ENCODE peak calls at places on chromosomes 1 and 21, in five cellular contexts. B, W, P, F and L are unnamed samples.

GRCh38 chr21:42830456-42831455 is 48.6 kb downstream of the WDR4 start:
- DNase-seq in W (peak; percentile 33), B (no peak), P (no peak), F (no peak), L (no peak)

GRCh38 chr1:85283475-85284199 is 7.2 kb upstream of the BCL10 start:
- DNase-seq in F (no peak), W (peak; percentile 37), B (no peak), P (peak; percentile 81), L (no peak)

GRCh38 chr1:12486401-12487005 is 131.5 kb downstream of the DHRS3 start:
- DNase-seq in W (peak; percentile 13), F (no peak), P (no peak), B (no peak), L (peak; percentile 9)

GRCh38 chr21:21111309-21111920 is 113.2 kb downstream of the NCAM2 start:
- DNase-seq in F (no peak), P (no peak), B (no peak), W (no peak), L (no peak)

GRCh38 chr1:222347627-222348026 is 200.3 kb downstream of the HHIPL2 start:
- DNase-seq in P (no peak), W (no peak), B (no peak), F (no peak), L (no peak)

GRCh38 chr1:26799479-26800133 is 11.9 kb downstream of the PIGV start:
- DNase-seq in F (peak; percentile 59), P (no peak), B (peak; percentile 74), W (peak; percentile 25), L (no peak)

GRCh38 chr1:151176514-151177045 is 799 bp upstream of the TMOD4 start:
- DNase-seq in P (no peak), W (no peak), F (no peak), B (no peak), L (no peak)

GRCh38 chr1:234845097-234845660 is 235.2 kb upstream of the IRF2BP2 start:
- DNase-seq in B (no peak), F (no peak), W (no peak), P (peak; percentile 41), L (no peak)

GRCh38 chr1:8464987-8465386 is 147.1 kb downstream of the SLC45A1 start:
- DNase-seq in F (no peak), W (no peak), B (no peak), P (no peak), L (peak; percentile 16)

GRCh38 chr1:32954183-32954582 is 10.4 kb downstream of the RNF19B start:
- DNase-seq in W (peak; percentile 24), P (no peak), F (peak; percentile 50), B (no peak), L (no peak)

GRCh38 chr1:218336353-218336752 is 8.8 kb upstream of the TGFB2 start:
- DNase-seq in F (no peak), B (no peak), W (no peak), P (no peak), L (no peak)

GRCh38 chr1:10639301-10640078 is 157.0 kb downstream of the CASZ1 start:
- DNase-seq in W (no peak), B (no peak), P (no peak), F (no peak), L (no peak)

GRCh38 chr1:69475021-69475420 is 92.7 kb upstream of the LRRC7 start:
- DNase-seq in F (no peak), P (no peak), B (no peak), W (no peak), L (no peak)

GRCh38 chr1:72060466-72060865 is 221.9 kb downstream of the NEGR1 start:
- DNase-seq in F (no peak), P (no peak), W (no peak), B (no peak), L (no peak)

GRCh38 chr1:17265162-17265561 is 16.3 kb downstream of the PADI3 start:
- DNase-seq in P (no peak), W (no peak), F (no peak), B (peak; percentile 8), L (no peak)

GRCh38 chr1:220300442-220301121 is 28.3 kb upstream of the RAB3GAP2 start:
- DNase-seq in F (peak; percentile 69), B (peak; percentile 92), P (peak; percentile 3), W (peak; percentile 60), L (no peak)

GRCh38 chr21:23245231-23245630 is 2247.0 kb downstream of the NCAM2 start:
- DNase-seq in F (no peak), W (no peak), B (no peak), P (no peak), L (no peak)

GRCh38 chr1:7568901-7569524 is 202.1 kb upstream of the VAMP3 start:
- DNase-seq in P (no peak), B (no peak), W (no peak), F (no peak), L (no peak)

GRCh38 chr1:91846007-91846620 is 39.8 kb downstream of the TGFBR3 start:
- DNase-seq in B (peak; percentile 80), W (peak; percentile 48), F (no peak), P (peak; percentile 86), L (peak; percentile 18)

GRCh38 chr1:51445346-51446090 is 73.5 kb downstream of the EPS15 start:
- DNase-seq in W (no peak), P (no peak), B (peak; percentile 81), F (no peak), L (no peak)

GRCh38 chr21:45049725-45050359 is 24.5 kb upstream of the ADARB1 start:
- DNase-seq in W (no peak), B (no peak), P (no peak), F (no peak), L (no peak)

GRCh38 chr1:5709976-5710375 is 282.2 kb downstream of the NPHP4 start:
- DNase-seq in B (no peak), P (no peak), W (no peak), F (no peak), L (no peak)

GRCh38 chr1:101240041-101240430 is 3.2 kb downstream of the S1PR1 start:
- DNase-seq in B (no peak), P (no peak), W (no peak), F (no peak), L (no peak)

GRCh38 chr21:43278359-43278758 is 109.6 kb downstream of the CRYAA start:
- DNase-seq in B (no peak), P (peak; percentile 33), F (no peak), W (no peak), L (no peak)

GRCh38 chr1:17216078-17216477 is 11.2 kb downstream of the PADI1 start:
- DNase-seq in B (no peak), P (no peak), W (no peak), F (no peak), L (no peak)

GRCh38 chr21:18334066-18334465 is 69.5 kb downstream of the TMPRSS15 start:
- DNase-seq in B (no peak), P (peak; percentile 1), W (no peak), F (no peak), L (no peak)

GRCh38 chr1:154735801-154736163 is 127.8 kb upstream of the ADAR start:
- DNase-seq in W (no peak), B (no peak), P (no peak), F (no peak), L (no peak)

GRCh38 chr1:30048905-30049304 is 674.5 kb downstream of the MATN1 start:
- DNase-seq in B (no peak), P (no peak), F (no peak), W (no peak), L (no peak)

GRCh38 chr1:224503161-224504118 is 68.8 kb upstream of the WDR26 start:
- DNase-seq in B (peak; percentile 93), P (peak; percentile 88), F (peak; percentile 85), W (peak; percentile 85), L (peak; percentile 59)

GRCh38 chr21:33116669-33117267 is 46.8 kb downstream of the OLIG1 start:
- DNase-seq in P (no peak), F (no peak), B (no peak), W (no peak), L (no peak)

GRCh38 chr1:202806845-202807366 is 1.3 kb downstream of the KDM5B start:
- DNase-seq in F (no peak), P (no peak), W (peak; percentile 45), B (peak; percentile 63), L (peak; percentile 27)